ENCODE peak calls at places on chromosomes 5 and 9, in nine cellular contexts. J is GM12865, F is astrocyte, M is colonic mucosa, H is AG04450, K is cardiac fibroblast, U is fibroblast of pulmonary artery, Q is tibial nerve, R is BE2C. E is an unnamed sample.
A peak's percentile ranks its signal among the peaks of the same experiment; 100 is the strongest.

GRCh38 chr9:129619787-129620668 is 873 bp downstream of the C9orf50 start:
- DNase-seq in K (no peak), J (no peak), Q (no peak), U (no peak), R (peak; percentile 55), H (no peak), F (peak; percentile 21), M (no peak), E (peak; percentile 31)

GRCh38 chr5:145811834-145812625 is 23.1 kb downstream of the PRELID2 start:
- DNase-seq in K (peak; percentile 81), M (no peak), Q (peak; percentile 24), F (peak; percentile 17), J (peak; percentile 9), R (no peak), U (peak; percentile 76), H (no peak), E (peak; percentile 64)

GRCh38 chr5:148807845-148808244 is 18.6 kb upstream of the ADRB2 start:
- DNase-seq in H (no peak), U (no peak), Q (no peak), J (peak; percentile 21), M (no peak), R (peak; percentile 30), K (no peak), F (peak; percentile 10), E (peak; percentile 14)

GRCh38 chr5:572398-573019 is 39.6 kb upstream of the CEP72 start:
- DNase-seq in K (no peak), M (no peak), U (no peak), H (no peak), F (no peak), J (no peak), R (peak; percentile 6), Q (no peak), E (no peak)

GRCh38 chr5:170903075-170903474 is 41.3 kb downstream of the RANBP17 start:
- DNase-seq in F (no peak), Q (no peak), H (no peak), R (peak; percentile 4), J (no peak), K (no peak), U (no peak), M (no peak), E (no peak)

GRCh38 chr5:138179277-138179857 is 455 bp downstream of the KIF20A start:
- DNase-seq in K (peak; percentile 14), H (no peak), Q (no peak), U (no peak), J (peak; percentile 29), R (peak; percentile 13), M (peak; percentile 22), F (no peak), E (peak; percentile 19)

GRCh38 chr5:74765201-74765600 is 1.7 kb downstream of the GFM2 start:
- DNase-seq in K (no peak), J (no peak), U (peak; percentile 22), M (no peak), Q (no peak), R (no peak), H (no peak), F (peak; percentile 6), E (peak; percentile 35)

GRCh38 chr5:61342066-61342465 is 10.0 kb downstream of the ZSWIM6 start:
- DNase-seq in J (no peak), Q (no peak), H (no peak), R (no peak), U (no peak), M (no peak), F (peak; percentile 83), K (peak; percentile 75), E (peak; percentile 60)

GRCh38 chr5:54738118-54738972 is 220.8 kb downstream of the SNX18 start:
- DNase-seq in Q (peak; percentile 38), H (no peak), F (peak; percentile 35), K (peak; percentile 68), M (peak; percentile 57), R (peak; percentile 39), J (no peak), U (peak; percentile 46), E (peak; percentile 52)

GRCh38 chr5:151825445-151825844 is 53.7 kb downstream of the G3BP1 start:
- DNase-seq in K (peak; percentile 79), Q (peak; percentile 72), M (peak; percentile 65), F (peak; percentile 34), R (peak; percentile 74), U (peak; percentile 81), H (peak; percentile 42), J (peak; percentile 61), E (peak; percentile 65)

GRCh38 chr5:80198399-80198798 is 57.4 kb downstream of the SERINC5 start:
- DNase-seq in Q (no peak), U (no peak), R (no peak), H (no peak), K (no peak), M (no peak), J (no peak), F (no peak), E (no peak)

GRCh38 chr5:95801961-95802360 is 20.6 kb downstream of the GLRX start:
- DNase-seq in J (no peak), U (no peak), K (peak; percentile 48), Q (no peak), R (no peak), M (no peak), F (no peak), H (no peak), E (no peak)

GRCh38 chr5:140946578-140946977 is 19.7 kb upstream of the PCDHAC2 start:
- DNase-seq in M (no peak), Q (no peak), F (no peak), U (no peak), J (no peak), K (no peak), H (no peak), R (no peak), E (no peak)

GRCh38 chr5:113807384-113808053 is 294.0 kb downstream of the YTHDC2 start:
- DNase-seq in M (peak; percentile 19), F (peak; percentile 49), H (no peak), J (no peak), Q (no peak), R (no peak), U (peak; percentile 25), K (peak; percentile 6), E (no peak)
- H3K4me3 ChIP-seq in M (no peak overlapping the region), F (no peak overlapping the region), H (no peak overlapping the region), J (no peak overlapping the region), Q (no peak overlapping the region), R (no peak overlapping the region), U (no peak overlapping the region), K (no peak overlapping the region), E (no peak overlapping the region)

GRCh38 chr9:80146466-80146865 is 574.7 kb downstream of the TLE4 start:
- DNase-seq in H (no peak), F (no peak), U (no peak), R (no peak), J (peak; percentile 9), M (no peak), Q (no peak), K (peak; percentile 36), E (peak; percentile 4)
- TF ChIP-seq CTCF in H (peak; percentile 38), F (peak; percentile 31), U (no peak), R (peak; percentile 63), J (peak; percentile 16), M (no peak), Q (no peak), K (no peak), E (no peak)

DNA sequence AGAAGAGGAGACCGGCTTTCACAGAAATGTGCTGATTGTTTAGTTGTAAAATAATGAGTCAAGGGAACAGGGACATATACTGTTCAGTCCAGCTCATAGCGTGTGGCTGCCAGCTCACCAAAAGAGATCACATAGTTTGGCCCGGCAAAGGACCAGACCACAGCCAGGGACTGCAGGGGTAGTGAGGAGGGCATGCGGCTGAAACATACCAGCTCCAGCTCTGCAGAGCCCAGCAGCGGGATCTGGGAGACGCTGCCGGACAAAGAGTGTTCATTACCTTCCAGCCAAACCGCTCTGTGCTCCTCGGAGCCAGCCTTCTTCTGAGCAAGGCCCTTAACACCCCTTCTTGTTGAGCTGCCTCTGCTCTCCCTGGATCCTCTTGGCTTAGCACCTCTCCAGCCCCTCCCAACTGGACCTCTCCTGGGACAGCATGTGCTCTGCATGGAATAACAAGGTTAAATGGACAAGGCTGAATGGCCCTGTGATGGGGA is 116.8 kb upstream of the CNTLN start:
- DNase-seq in J (no peak), Q (peak; percentile 80), M (no peak), F (peak; percentile 86), R (peak; percentile 82), U (peak; percentile 16), K (peak; percentile 63), H (peak; percentile 20), E (no peak)
- H3K4me3 ChIP-seq in J (no peak overlapping the region), Q (no peak overlapping the region), M (no peak overlapping the region), F (no peak overlapping the region), R (no peak overlapping the region), U (no peak overlapping the region), K (no peak overlapping the region), H (no peak overlapping the region), E (no peak overlapping the region)

GRCh38 chr5:39006650-39007049 is 67.5 kb downstream of the RICTOR start:
- DNase-seq in K (no peak), Q (no peak), F (no peak), U (no peak), J (no peak), M (no peak), H (no peak), R (no peak), E (no peak)

GRCh38 chr5:39001683-39002082 is 72.5 kb downstream of the RICTOR start:
- DNase-seq in Q (no peak), R (no peak), M (no peak), H (no peak), J (no peak), K (no peak), F (no peak), U (no peak), E (no peak)

GRCh38 chr5:39009280-39009679 is 64.9 kb downstream of the RICTOR start:
- DNase-seq in J (no peak), U (no peak), F (no peak), K (no peak), H (no peak), R (no peak), Q (no peak), M (no peak), E (no peak)

GRCh38 chr5:39009981-39010380 is 64.2 kb downstream of the RICTOR start:
- DNase-seq in Q (no peak), J (no peak), K (no peak), M (no peak), F (no peak), H (no peak), U (no peak), R (no peak), E (no peak)

DNA sequence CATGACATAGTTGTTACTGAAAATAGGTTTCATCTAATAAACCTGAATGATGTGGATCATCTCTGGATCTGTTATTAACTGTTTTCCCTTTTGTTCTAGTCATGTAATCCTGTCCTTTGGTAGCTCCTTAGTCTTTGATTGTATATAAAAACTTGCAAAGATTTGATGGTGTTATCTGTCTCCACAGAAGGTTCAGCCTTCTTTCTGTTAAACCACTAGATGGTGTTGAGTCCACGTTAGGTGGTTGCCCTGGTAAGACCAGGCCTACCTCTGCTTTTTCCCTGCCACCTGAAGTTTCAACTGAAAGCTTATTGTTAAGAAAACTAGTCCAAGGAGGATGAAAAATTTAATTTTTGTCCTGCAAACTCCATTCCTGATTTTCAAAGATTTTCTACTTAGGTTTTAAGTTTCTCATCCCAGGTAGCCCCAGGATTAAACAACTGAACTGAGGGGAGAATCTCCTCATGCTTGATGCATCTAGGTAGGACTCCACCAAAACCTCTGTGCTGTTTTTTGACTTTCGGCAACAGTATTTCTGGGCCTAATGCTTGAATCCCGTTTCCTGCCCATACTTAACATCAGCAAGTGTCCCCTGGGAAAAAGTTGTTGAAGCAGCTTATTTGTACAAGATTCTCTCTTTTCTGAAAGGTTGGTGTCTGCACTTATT is 68.5 kb downstream of the RICTOR start:
- DNase-seq in M (no peak), F (no peak), K (peak; percentile 42), U (peak; percentile 24), R (no peak), Q (no peak), J (peak; percentile 6), H (no peak), E (peak; percentile 34)
- TF ChIP-seq CTCF in M (peak; percentile 17), F (peak; percentile 4), K (peak; percentile 31), U (peak; percentile 21), R (peak; percentile 36), Q (no peak), J (peak; percentile 6), H (peak; percentile 38), E (peak; percentile 31)

E was measured in epithelial cell of esophagus.